ENCODE peak calls at places on chromosomes 4 and X, in seven cellular contexts. U is mesendoderm, T is trophoblast cell, Q is IMR-90, D is H9, V is mesenchymal stem cell, N is H1. B is an unnamed sample.

GRCh38 chr4:22410645-22411247 is 105.1 kb downstream of the ADGRA3 start:
- DNase-seq in U (no peak), T (peak; percentile 51), Q (peak; percentile 33), D (no peak), V (peak; percentile 28), N (no peak), B (no peak)

GRCh38 chrX:57929373-57929772 is 19.1 kb upstream of the ZXDA start:
- DNase-seq in U (peak; percentile 38), T (peak; percentile 26), Q (peak; percentile 27), D (no peak), V (peak; percentile 0), N (no peak), B (no peak)

GRCh38 chr4:20370284-20370683 is 118.6 kb downstream of the SLIT2 start:
- DNase-seq in U (no peak), T (no peak), Q (peak; percentile 85), D (no peak), V (peak; percentile 29), N (no peak), B (no peak)

GRCh38 chrX:41334866-41335589 is 1.1 kb downstream of the DDX3X start:
- DNase-seq in U (peak; percentile 59), T (no peak), Q (peak; percentile 62), D (peak; percentile 56), V (peak; percentile 59), N (no peak), B (no peak)

GRCh38 chrX:69305333-69306062 is 140.2 kb upstream of the PJA1 start:
- DNase-seq in U (peak; percentile 87), T (peak; percentile 17), Q (no peak), D (peak; percentile 75), V (no peak), N (peak; percentile 60), B (peak; percentile 73)

GRCh38 chrX:102067966-102068723 is 57.3 kb upstream of the TCEAL2 start:
- DNase-seq in U (peak; percentile 17), T (peak; percentile 59), Q (peak; percentile 16), D (no peak), V (peak; percentile 2), N (no peak), B (no peak)

GRCh38 chr4:23930750-23931488 is 41.1 kb upstream of the PPARGC1A start:
- DNase-seq in U (peak; percentile 11), T (no peak), Q (no peak), D (peak; percentile 47), V (peak; percentile 15), N (no peak), B (no peak)

GRCh38 chr4:141473952-141474351 is 162.4 kb upstream of the IL15 start:
- DNase-seq in U (no peak), T (no peak), Q (peak; percentile 61), D (no peak), V (no peak), N (no peak), B (no peak)

GRCh38 chrX:7047951-7048350 is 99.6 kb upstream of the STS start:
- DNase-seq in U (peak; percentile 13), T (no peak), Q (no peak), D (no peak), V (no peak), N (no peak), B (no peak)

GRCh38 chrX:290476-291166 is 9.4 kb downstream of the PLCXD1 start:
- DNase-seq in U (no peak), T (no peak), Q (no peak), D (no peak), V (no peak), N (no peak), B (no peak)

DNA sequence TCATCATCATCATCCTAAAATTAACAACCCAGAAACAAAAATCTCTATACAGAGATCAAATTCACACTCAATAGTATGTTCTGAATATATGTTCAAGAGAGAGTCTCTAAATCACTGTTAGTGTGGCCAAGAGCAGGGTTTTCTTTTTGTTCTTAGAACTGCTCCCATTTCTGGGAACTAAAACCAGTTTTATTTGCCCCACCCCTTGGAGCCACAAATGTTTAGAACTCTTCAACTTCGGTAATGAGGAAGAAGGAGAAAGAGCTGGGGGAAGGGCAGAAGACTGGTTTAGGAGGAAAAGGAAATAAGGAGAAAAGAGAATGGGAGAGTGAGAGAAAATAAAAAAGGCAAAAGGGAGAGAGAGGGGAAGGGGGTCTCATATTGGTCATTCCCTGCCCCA is 32.3 kb downstream of the CYBB start:
- DNase-seq in U (no peak), T (no peak), Q (no peak), D (no peak), V (no peak), N (no peak), B (no peak)
- H2BK5ac ChIP-seq in U (no peak overlapping the region), T (no peak overlapping the region), Q (no peak overlapping the region), D (no peak overlapping the region), V (no peak overlapping the region), N (no peak overlapping the region), B (no peak overlapping the region)

GRCh38 chr4:40307627-40308497 is 27.3 kb upstream of the CHRNA9 start:
- DNase-seq in U (peak; percentile 58), T (no peak), Q (no peak), D (peak; percentile 43), V (no peak), N (no peak), B (no peak)

GRCh38 chr4:40308528-40309122 is 26.5 kb upstream of the CHRNA9 start:
- DNase-seq in U (no peak), T (no peak), Q (no peak), D (peak; percentile 41), V (no peak), N (no peak), B (no peak)

GRCh38 chr4:40310225-40310624 is 24.9 kb upstream of the CHRNA9 start:
- DNase-seq in U (no peak), T (no peak), Q (no peak), D (no peak), V (no peak), N (no peak), B (no peak)

GRCh38 chr4:40306991-40307390 is 28.1 kb upstream of the CHRNA9 start:
- DNase-seq in U (no peak), T (no peak), Q (no peak), D (no peak), V (no peak), N (no peak), B (no peak)

GRCh38 chr4:40309250-40309774 is 25.8 kb upstream of the CHRNA9 start:
- DNase-seq in U (peak; percentile 96), T (peak; percentile 96), Q (peak; percentile 77), D (peak; percentile 94), V (peak; percentile 83), N (peak; percentile 92), B (peak; percentile 83)
- H3K9ac ChIP-seq in U (peak overlapping the region; percentile 15), T (no peak overlapping the region), Q (no peak overlapping the region), D (no peak overlapping the region), V (peak overlapping the region; percentile 76), N (no peak overlapping the region), B (no peak overlapping the region)

DNA sequence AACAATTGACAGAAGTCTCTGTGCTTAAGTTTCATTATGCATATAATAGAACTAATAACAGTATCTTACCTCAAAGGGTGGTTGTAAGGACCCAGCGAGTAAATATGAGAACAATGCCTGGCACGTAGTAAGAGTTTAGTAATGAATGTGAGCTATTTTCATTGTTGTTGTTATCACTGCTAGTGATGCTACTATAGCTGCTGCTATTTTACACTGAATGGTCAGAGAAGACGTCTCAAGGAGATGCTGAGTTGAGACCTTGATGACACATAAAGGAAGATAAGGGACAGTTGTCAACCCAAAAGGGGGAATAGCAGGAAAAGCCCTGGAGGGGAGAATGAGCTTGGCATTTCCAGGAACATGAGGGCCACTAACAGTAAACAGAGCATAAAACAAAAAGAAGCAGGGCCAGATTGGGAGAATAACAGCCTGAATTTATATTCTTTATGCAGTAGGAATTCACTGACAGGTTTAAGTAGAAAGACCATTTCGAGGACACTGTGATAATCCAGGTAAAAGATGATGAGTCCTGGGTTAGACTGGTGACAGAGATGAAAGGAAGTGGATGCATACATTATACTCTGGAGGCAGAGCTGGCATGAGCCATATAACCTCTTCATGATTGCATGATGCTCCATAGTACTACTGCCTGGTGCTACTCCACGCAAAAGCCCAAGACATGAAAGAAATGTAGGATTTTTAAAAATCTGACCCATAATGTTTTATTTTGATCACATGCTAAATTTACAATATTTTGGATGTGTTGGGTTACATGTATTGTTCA is 23.1 kb downstream of the ATP8A1 start:
- DNase-seq in U (peak; percentile 92), T (peak; percentile 21), Q (no peak), D (no peak), V (no peak), N (no peak), B (no peak)
- H3K4me1 ChIP-seq in U (peaks cover 3% of the 10 kb centered on the region), T (no peaks in the 10 kb centered on the region), Q (no peaks in the 10 kb centered on the region), D (no peaks in the 10 kb centered on the region), V (no peaks in the 10 kb centered on the region), N (no peaks in the 10 kb centered on the region), B (peaks cover 6% of the 10 kb centered on the region)

GRCh38 chr4:55122235-55122634 is 3.2 kb downstream of the KDR start:
- DNase-seq in U (no peak), T (no peak), Q (no peak), D (no peak), V (no peak), N (no peak), B (no peak)

GRCh38 chr4:55125087-55125721 is at the start of gene KDR:
- DNase-seq in U (peak; percentile 74), T (no peak), Q (no peak), D (peak; percentile 85), V (peak; percentile 46), N (no peak), B (peak; percentile 65)

GRCh38 chr4:55125763-55126541 is 557 bp upstream of the KDR start:
- DNase-seq in U (peak; percentile 42), T (no peak), Q (no peak), D (peak; percentile 33), V (peak; percentile 26), N (no peak), B (no peak)

GRCh38 chr4:55124337-55125076 is 888 bp downstream of the KDR start:
- DNase-seq in U (peak; percentile 65), T (no peak), Q (no peak), D (peak; percentile 34), V (peak; percentile 23), N (no peak), B (peak; percentile 8)

DNA sequence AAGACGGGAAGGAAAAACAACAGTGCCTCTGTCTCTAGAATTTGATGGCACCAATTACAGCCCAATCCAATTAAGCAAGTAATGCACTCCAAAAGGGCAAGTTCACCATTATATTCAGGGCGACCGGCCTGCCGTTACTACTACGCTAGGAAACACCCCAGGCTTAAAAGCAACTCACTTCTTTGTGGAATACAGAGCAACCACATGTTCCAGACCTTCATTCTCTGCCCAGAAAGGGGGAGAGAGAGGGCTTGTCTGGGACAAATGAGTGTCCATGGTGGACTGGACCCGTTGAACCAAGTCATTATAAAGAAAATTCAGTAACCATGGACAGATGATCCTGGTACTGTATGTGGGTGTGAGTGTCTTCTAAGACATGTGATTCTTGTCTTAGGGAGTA is 1.6 kb downstream of the KDR start:
- DNase-seq in U (peak; percentile 10), T (no peak), Q (no peak), D (no peak), V (no peak), N (no peak), B (no peak)
- H2BK5ac ChIP-seq in U (no peak overlapping the region), T (no peak overlapping the region), Q (no peak overlapping the region), D (no peak overlapping the region), V (no peak overlapping the region), N (no peak overlapping the region), B (no peak overlapping the region)

DNA sequence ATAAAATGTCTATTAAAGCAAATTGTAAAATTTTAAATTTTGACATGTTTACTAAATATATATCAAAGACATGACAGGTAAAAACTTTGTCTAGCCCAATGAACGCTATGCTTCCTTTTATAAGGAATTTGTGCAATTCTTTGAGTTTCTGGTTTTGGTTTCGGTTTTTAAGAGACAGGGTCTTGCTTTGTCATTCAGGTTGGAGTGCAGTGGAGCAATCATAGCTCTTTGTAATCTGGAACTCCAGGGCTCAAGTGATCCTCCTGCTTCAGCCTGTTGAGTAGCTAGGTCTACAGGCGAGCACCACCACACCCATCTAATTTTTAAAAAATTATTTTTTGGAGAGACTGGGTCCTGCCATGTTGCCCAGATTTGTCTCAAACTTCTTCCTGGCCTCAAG is 60.7 kb downstream of the BLTP1 start:
- DNase-seq in U (no peak), T (peak; percentile 6), Q (no peak), D (no peak), V (peak; percentile 3), N (no peak), B (no peak)
- H3K9ac ChIP-seq in U (no peak overlapping the region), T (no peak overlapping the region), Q (no peak overlapping the region), D (no peak overlapping the region), V (no peak overlapping the region), N (no peak overlapping the region), B (no peak overlapping the region)